ENCODE peak calls at places on chromosome 5, in ten cellular contexts. One of them, this sample, is unnamed.

GRCh38 chr5:71651554-71651953 is 64.4 kb downstream of the MCCC2 start:
- DNase-seq in fibroblast of lung: no peak
- DNase-seq in OCI-LY7: no peak
- DNase-seq in CD4-positive, CD25-positive, alpha-beta regulatory T cell: no peak
- DNase-seq in cardiac muscle cell: no peak
- DNase-seq in lung: no peak
- DNase-seq in aorta: no peak
- DNase-seq in pancreas: no peak
- DNase-seq in PC-3: no peak
- DNase-seq in endodermal cell: no peak
- DNase-seq in this sample: no peak

GRCh38 chr5:78779262-78779661 is 130.7 kb upstream of the LHFPL2 start:
- DNase-seq in CD4-positive, CD25-positive, alpha-beta regulatory T cell: no peak
- DNase-seq in pancreas: no peak
- DNase-seq in fibroblast of lung: peak
- DNase-seq in OCI-LY7: no peak
- DNase-seq in aorta: no peak
- DNase-seq in endodermal cell: no peak
- DNase-seq in PC-3: no peak
- DNase-seq in lung: no peak
- DNase-seq in cardiac muscle cell: no peak
- DNase-seq in this sample: no peak

GRCh38 chr5:145764325-145764724 is 70.8 kb downstream of the PRELID2 start:
- DNase-seq in lung: no peak
- DNase-seq in aorta: no peak
- DNase-seq in endodermal cell: no peak
- DNase-seq in CD4-positive, CD25-positive, alpha-beta regulatory T cell: no peak
- DNase-seq in fibroblast of lung: no peak
- DNase-seq in pancreas: no peak
- DNase-seq in cardiac muscle cell: no peak
- DNase-seq in OCI-LY7: no peak
- DNase-seq in PC-3: no peak
- DNase-seq in this sample: no peak

GRCh38 chr5:45741110-45741509 is 44.9 kb upstream of the HCN1 start:
- DNase-seq in PC-3: no peak
- DNase-seq in aorta: no peak
- DNase-seq in lung: no peak
- DNase-seq in endodermal cell: peak
- DNase-seq in cardiac muscle cell: peak
- DNase-seq in fibroblast of lung: no peak
- DNase-seq in pancreas: no peak
- DNase-seq in CD4-positive, CD25-positive, alpha-beta regulatory T cell: no peak
- DNase-seq in OCI-LY7: no peak
- DNase-seq in this sample: no peak

GRCh38 chr5:478355-478981 is 35.5 kb downstream of the EXOC3 start:
- DNase-seq in PC-3: no peak
- DNase-seq in fibroblast of lung: no peak
- DNase-seq in endodermal cell: no peak
- DNase-seq in cardiac muscle cell: no peak
- DNase-seq in pancreas: no peak
- DNase-seq in aorta: no peak
- DNase-seq in lung: no peak
- DNase-seq in CD4-positive, CD25-positive, alpha-beta regulatory T cell: no peak
- DNase-seq in OCI-LY7: no peak
- DNase-seq in this sample: no peak

GRCh38 chr5:64000096-64000495 is 37.9 kb upstream of the HTR1A start:
- DNase-seq in aorta: no peak
- DNase-seq in cardiac muscle cell: no peak
- DNase-seq in pancreas: no peak
- DNase-seq in CD4-positive, CD25-positive, alpha-beta regulatory T cell: no peak
- DNase-seq in lung: no peak
- DNase-seq in PC-3: no peak
- DNase-seq in endodermal cell: no peak
- DNase-seq in fibroblast of lung: no peak
- DNase-seq in OCI-LY7: no peak
- DNase-seq in this sample: peak

GRCh38 chr5:74530316-74530917 is 110.1 kb downstream of the ENC1 start:
- DNase-seq in CD4-positive, CD25-positive, alpha-beta regulatory T cell: no peak
- DNase-seq in fibroblast of lung: peak
- DNase-seq in lung: no peak
- DNase-seq in OCI-LY7: no peak
- DNase-seq in pancreas: no peak
- DNase-seq in cardiac muscle cell: no peak
- DNase-seq in aorta: no peak
- DNase-seq in PC-3: peak
- DNase-seq in endodermal cell: no peak
- DNase-seq in this sample: no peak

GRCh38 chr5:18811616-18812015 is 1176.4 kb downstream of the CDH18 start:
- DNase-seq in CD4-positive, CD25-positive, alpha-beta regulatory T cell: no peak
- DNase-seq in cardiac muscle cell: no peak
- DNase-seq in pancreas: no peak
- DNase-seq in PC-3: no peak
- DNase-seq in fibroblast of lung: no peak
- DNase-seq in aorta: no peak
- DNase-seq in endodermal cell: no peak
- DNase-seq in OCI-LY7: no peak
- DNase-seq in lung: no peak
- DNase-seq in this sample: no peak

GRCh38 chr5:113804264-113804663 is 290.8 kb downstream of the YTHDC2 start:
- DNase-seq in OCI-LY7: no peak
- DNase-seq in fibroblast of lung: no peak
- DNase-seq in endodermal cell: no peak
- DNase-seq in lung: no peak
- DNase-seq in CD4-positive, CD25-positive, alpha-beta regulatory T cell: no peak
- DNase-seq in pancreas: no peak
- DNase-seq in PC-3: peak
- DNase-seq in cardiac muscle cell: no peak
- DNase-seq in aorta: no peak
- DNase-seq in this sample: no peak

GRCh38 chr5:81208904-81209303 is 24.2 kb upstream of the CKMT2 start:
- DNase-seq in aorta: no peak
- DNase-seq in OCI-LY7: no peak
- DNase-seq in endodermal cell: no peak
- DNase-seq in cardiac muscle cell: no peak
- DNase-seq in PC-3: peak
- DNase-seq in CD4-positive, CD25-positive, alpha-beta regulatory T cell: no peak
- DNase-seq in lung: no peak
- DNase-seq in pancreas: no peak
- DNase-seq in fibroblast of lung: no peak
- DNase-seq in this sample: no peak

GRCh38 chr5:175885813-175886212 is 14.4 kb downstream of the CPLX2 start:
- DNase-seq in OCI-LY7: no peak
- DNase-seq in endodermal cell: no peak
- DNase-seq in aorta: no peak
- DNase-seq in cardiac muscle cell: no peak
- DNase-seq in PC-3: peak
- DNase-seq in pancreas: no peak
- DNase-seq in fibroblast of lung: peak
- DNase-seq in lung: no peak
- DNase-seq in CD4-positive, CD25-positive, alpha-beta regulatory T cell: no peak
- DNase-seq in this sample: no peak

GRCh38 chr5:150469718-150470470 is 20.4 kb upstream of the RPS14 start:
- DNase-seq in endodermal cell: no peak
- DNase-seq in lung: no peak
- DNase-seq in PC-3: peak
- DNase-seq in aorta: no peak
- DNase-seq in fibroblast of lung: peak
- DNase-seq in pancreas: no peak
- DNase-seq in CD4-positive, CD25-positive, alpha-beta regulatory T cell: no peak
- DNase-seq in OCI-LY7: no peak
- DNase-seq in cardiac muscle cell: no peak
- DNase-seq in this sample: no peak

GRCh38 chr5:77957-78804 is 13.8 kb upstream of the PLEKHG4B start:
- DNase-seq in endodermal cell: peak
- DNase-seq in cardiac muscle cell: peak
- DNase-seq in fibroblast of lung: peak
- DNase-seq in lung: no peak
- DNase-seq in pancreas: no peak
- DNase-seq in OCI-LY7: peak
- DNase-seq in CD4-positive, CD25-positive, alpha-beta regulatory T cell: no peak
- DNase-seq in aorta: no peak
- DNase-seq in PC-3: peak
- DNase-seq in this sample: no peak

GRCh38 chr5:100789641-100790160 is 113.4 kb downstream of the ST8SIA4 start:
- DNase-seq in aorta: no peak
- DNase-seq in cardiac muscle cell: no peak
- DNase-seq in OCI-LY7: peak
- DNase-seq in pancreas: no peak
- DNase-seq in fibroblast of lung: no peak
- DNase-seq in PC-3: no peak
- DNase-seq in CD4-positive, CD25-positive, alpha-beta regulatory T cell: no peak
- DNase-seq in endodermal cell: no peak
- DNase-seq in lung: no peak
- DNase-seq in this sample: no peak

GRCh38 chr5:91468643-91469422 is 85.7 kb upstream of the ARRDC3 start:
- DNase-seq in OCI-LY7: no peak
- DNase-seq in pancreas: no peak
- DNase-seq in endodermal cell: no peak
- DNase-seq in aorta: no peak
- DNase-seq in fibroblast of lung: no peak
- DNase-seq in cardiac muscle cell: no peak
- DNase-seq in PC-3: peak
- DNase-seq in lung: no peak
- DNase-seq in CD4-positive, CD25-positive, alpha-beta regulatory T cell: no peak
- DNase-seq in this sample: no peak

GRCh38 chr5:65105301-65105700 is 336.6 kb downstream of the CWC27 start:
- DNase-seq in endodermal cell: no peak
- DNase-seq in OCI-LY7: peak
- DNase-seq in lung: no peak
- DNase-seq in aorta: no peak
- DNase-seq in cardiac muscle cell: no peak
- DNase-seq in PC-3: no peak
- DNase-seq in pancreas: no peak
- DNase-seq in fibroblast of lung: no peak
- DNase-seq in CD4-positive, CD25-positive, alpha-beta regulatory T cell: no peak
- DNase-seq in this sample: no peak

GRCh38 chr5:140546851-140547507 is 483 bp upstream of the EIF4EBP3 start:
- DNase-seq in CD4-positive, CD25-positive, alpha-beta regulatory T cell: no peak
- DNase-seq in PC-3: peak
- DNase-seq in cardiac muscle cell: no peak
- DNase-seq in OCI-LY7: no peak
- DNase-seq in aorta: no peak
- DNase-seq in fibroblast of lung: no peak
- DNase-seq in endodermal cell: peak
- DNase-seq in lung: no peak
- DNase-seq in pancreas: no peak
- DNase-seq in this sample: no peak
- H3K27ac ChIP-seq in CD4-positive, CD25-positive, alpha-beta regulatory T cell: peak
- H3K27ac ChIP-seq in PC-3: peak
- H3K27ac ChIP-seq in cardiac muscle cell: peak
- H3K27ac ChIP-seq in OCI-LY7: no peak
- H3K27ac ChIP-seq in aorta: no peak
- H3K27ac ChIP-seq in fibroblast of lung: peak
- H3K27ac ChIP-seq in endodermal cell: peak
- H3K27ac ChIP-seq in lung: peak
- H3K27ac ChIP-seq in pancreas: peak
- H3K27ac ChIP-seq in this sample: peak

GRCh38 chr5:76062502-76062901 is 20.7 kb upstream of the SV2C start:
- DNase-seq in pancreas: no peak
- DNase-seq in lung: no peak
- DNase-seq in fibroblast of lung: no peak
- DNase-seq in OCI-LY7: no peak
- DNase-seq in cardiac muscle cell: no peak
- DNase-seq in CD4-positive, CD25-positive, alpha-beta regulatory T cell: no peak
- DNase-seq in PC-3: no peak
- DNase-seq in aorta: no peak
- DNase-seq in endodermal cell: no peak
- DNase-seq in this sample: no peak
- H3K27ac ChIP-seq in pancreas: no peak
- H3K27ac ChIP-seq in lung: no peak
- H3K27ac ChIP-seq in fibroblast of lung: no peak
- H3K27ac ChIP-seq in OCI-LY7: no peak
- H3K27ac ChIP-seq in cardiac muscle cell: no peak
- H3K27ac ChIP-seq in CD4-positive, CD25-positive, alpha-beta regulatory T cell: no peak
- H3K27ac ChIP-seq in PC-3: no peak
- H3K27ac ChIP-seq in aorta: no peak
- H3K27ac ChIP-seq in endodermal cell: no peak
- H3K27ac ChIP-seq in this sample: no peak

DNA sequence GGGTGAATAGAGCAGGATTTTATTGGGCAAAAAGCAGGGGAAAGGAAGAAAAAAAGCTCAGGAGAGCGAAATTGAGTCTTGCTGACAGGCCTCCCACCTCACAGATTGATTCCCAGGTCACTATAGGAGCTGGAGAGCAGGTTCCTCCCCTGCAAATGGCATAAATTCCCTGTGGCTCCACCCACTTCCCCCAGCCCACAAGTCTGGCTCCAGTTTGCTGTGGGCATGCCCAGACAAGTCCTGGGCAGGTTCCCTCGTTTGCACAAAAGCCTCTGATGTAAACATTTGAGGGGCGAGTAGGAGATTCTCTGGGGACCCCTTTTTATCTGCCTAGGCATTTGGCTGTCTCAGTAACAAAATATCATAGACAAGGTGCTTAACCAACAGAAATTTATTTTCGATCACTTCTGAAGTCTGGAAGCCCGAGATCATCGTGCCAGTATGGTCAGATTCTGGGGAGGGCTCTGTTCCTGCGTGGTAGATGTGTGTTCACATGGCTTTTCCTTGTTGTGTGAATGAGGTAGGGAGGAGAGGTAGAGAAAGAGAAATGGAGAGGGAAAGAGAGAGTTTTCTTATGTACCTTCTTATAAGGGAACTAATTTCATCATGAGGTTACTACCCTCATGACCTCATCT is 614.5 kb downstream of the MAT2B start:
- DNase-seq in CD4-positive, CD25-positive, alpha-beta regulatory T cell: no peak
- DNase-seq in endodermal cell: peak
- DNase-seq in aorta: no peak
- DNase-seq in PC-3: no peak
- DNase-seq in cardiac muscle cell: no peak
- DNase-seq in lung: no peak
- DNase-seq in OCI-LY7: no peak
- DNase-seq in fibroblast of lung: peak
- DNase-seq in pancreas: no peak
- DNase-seq in this sample: no peak
- H3K27ac ChIP-seq in CD4-positive, CD25-positive, alpha-beta regulatory T cell: no peak
- H3K27ac ChIP-seq in endodermal cell: peak
- H3K27ac ChIP-seq in aorta: no peak
- H3K27ac ChIP-seq in PC-3: no peak
- H3K27ac ChIP-seq in cardiac muscle cell: no peak
- H3K27ac ChIP-seq in lung: no peak
- H3K27ac ChIP-seq in OCI-LY7: no peak
- H3K27ac ChIP-seq in fibroblast of lung: no peak
- H3K27ac ChIP-seq in pancreas: no peak
- H3K27ac ChIP-seq in this sample: no peak

DNA sequence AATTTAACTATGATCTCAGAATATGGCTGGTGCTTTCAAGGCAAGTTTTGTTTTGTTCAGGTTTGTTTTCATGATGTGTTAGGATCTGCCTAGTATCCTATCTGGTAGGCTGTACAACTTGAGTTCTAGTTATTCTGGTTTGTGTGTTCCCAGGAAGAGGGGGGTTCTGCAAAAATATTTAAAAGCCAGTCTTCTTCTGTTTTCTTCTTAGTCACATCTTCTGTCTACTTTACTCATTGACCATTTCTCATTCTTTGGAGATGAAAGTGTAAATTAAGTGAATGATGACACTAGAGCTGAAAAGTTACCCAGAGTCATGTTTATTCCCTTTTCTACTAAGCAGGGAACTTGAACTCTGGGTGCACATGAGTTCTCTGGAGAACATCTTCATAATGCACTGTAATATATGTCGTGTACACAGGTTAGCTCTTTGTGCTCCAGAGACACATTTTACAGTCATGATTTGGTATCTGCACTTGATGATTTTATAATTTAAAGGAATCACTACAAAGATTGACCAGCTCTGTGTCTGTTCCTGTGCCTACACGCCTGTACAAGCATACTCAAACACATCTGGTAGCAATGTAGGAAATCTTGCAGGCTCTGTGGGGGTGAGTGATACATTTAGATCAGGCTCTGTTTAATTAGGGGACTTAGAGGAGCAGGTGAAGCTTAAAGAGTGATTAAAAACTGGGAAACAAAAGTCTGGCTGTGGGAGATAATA is 5.0 kb downstream of the SMAD5 start:
- DNase-seq in pancreas: no peak
- DNase-seq in OCI-LY7: no peak
- DNase-seq in CD4-positive, CD25-positive, alpha-beta regulatory T cell: no peak
- DNase-seq in cardiac muscle cell: no peak
- DNase-seq in fibroblast of lung: no peak
- DNase-seq in aorta: no peak
- DNase-seq in lung: no peak
- DNase-seq in PC-3: no peak
- DNase-seq in endodermal cell: no peak
- DNase-seq in this sample: no peak
- H3K27ac ChIP-seq in pancreas: no peak
- H3K27ac ChIP-seq in OCI-LY7: no peak
- H3K27ac ChIP-seq in CD4-positive, CD25-positive, alpha-beta regulatory T cell: no peak
- H3K27ac ChIP-seq in cardiac muscle cell: no peak
- H3K27ac ChIP-seq in fibroblast of lung: no peak
- H3K27ac ChIP-seq in aorta: no peak
- H3K27ac ChIP-seq in lung: no peak
- H3K27ac ChIP-seq in PC-3: no peak
- H3K27ac ChIP-seq in endodermal cell: no peak
- H3K27ac ChIP-seq in this sample: no peak

This sample was measured in substantia nigra.